ENCODE peak calls at places on chromosome 1, in nine cellular contexts. One of them, this sample, is unnamed.

GRCh38 chr1:26996024-26996423 is 2.5 kb downstream of the TRNP1 start:
- DNase-seq in GM04503: peak; percentile 64
- DNase-seq in NCI-H1417: no peak
- DNase-seq in HTR-8/SVneo: no peak
- DNase-seq in choroid plexus epithelial cell: no peak
- DNase-seq in T-helper 17 cell: no peak
- DNase-seq in T47D: no peak
- DNase-seq in cardiac muscle cell: peak; percentile 40
- DNase-seq in mucosa of descending colon: no peak
- DNase-seq in this sample: no peak

GRCh38 chr1:53899206-53899628 is 5.2 kb downstream of the DIO1 start:
- DNase-seq in GM04503: no peak
- DNase-seq in NCI-H1417: no peak
- DNase-seq in HTR-8/SVneo: no peak
- DNase-seq in choroid plexus epithelial cell: peak; percentile 77
- DNase-seq in T-helper 17 cell: no peak
- DNase-seq in T47D: peak; percentile 70
- DNase-seq in cardiac muscle cell: peak; percentile 76
- DNase-seq in mucosa of descending colon: peak; percentile 57
- DNase-seq in this sample: no peak

GRCh38 chr1:5873556-5873955 is 118.7 kb downstream of the NPHP4 start:
- DNase-seq in GM04503: no peak
- DNase-seq in NCI-H1417: no peak
- DNase-seq in HTR-8/SVneo: no peak
- DNase-seq in choroid plexus epithelial cell: no peak
- DNase-seq in T-helper 17 cell: no peak
- DNase-seq in T47D: no peak
- DNase-seq in cardiac muscle cell: no peak
- DNase-seq in mucosa of descending colon: no peak
- DNase-seq in this sample: no peak

GRCh38 chr1:162873671-162874666 is 13.0 kb upstream of the CCDC190 start:
- DNase-seq in GM04503: no peak
- DNase-seq in NCI-H1417: no peak
- DNase-seq in HTR-8/SVneo: no peak
- DNase-seq in choroid plexus epithelial cell: peak; percentile 88
- DNase-seq in T-helper 17 cell: no peak
- DNase-seq in T47D: peak; percentile 89
- DNase-seq in cardiac muscle cell: peak; percentile 79
- DNase-seq in mucosa of descending colon: no peak
- DNase-seq in this sample: no peak

GRCh38 chr1:239293350-239294111 is 92.8 kb upstream of the CHRM3 start:
- DNase-seq in GM04503: no peak
- DNase-seq in NCI-H1417: no peak
- DNase-seq in HTR-8/SVneo: no peak
- DNase-seq in choroid plexus epithelial cell: no peak
- DNase-seq in T-helper 17 cell: no peak
- DNase-seq in T47D: peak; percentile 13
- DNase-seq in cardiac muscle cell: peak; percentile 16
- DNase-seq in mucosa of descending colon: no peak
- DNase-seq in this sample: no peak

GRCh38 chr1:168443899-168444298 is 99.9 kb downstream of the XCL2 start:
- DNase-seq in GM04503: no peak
- DNase-seq in NCI-H1417: no peak
- DNase-seq in HTR-8/SVneo: no peak
- DNase-seq in choroid plexus epithelial cell: no peak
- DNase-seq in T-helper 17 cell: no peak
- DNase-seq in T47D: no peak
- DNase-seq in cardiac muscle cell: no peak
- DNase-seq in mucosa of descending colon: no peak
- DNase-seq in this sample: no peak

GRCh38 chr1:44312652-44313196 is 42.3 kb downstream of the ERI3 start:
- DNase-seq in GM04503: no peak
- DNase-seq in NCI-H1417: no peak
- DNase-seq in HTR-8/SVneo: no peak
- DNase-seq in choroid plexus epithelial cell: no peak
- DNase-seq in T-helper 17 cell: no peak
- DNase-seq in T47D: no peak
- DNase-seq in cardiac muscle cell: no peak
- DNase-seq in mucosa of descending colon: no peak
- DNase-seq in this sample: no peak

GRCh38 chr1:9724706-9725476 is 73.4 kb downstream of the PIK3CD start:
- DNase-seq in GM04503: no peak
- DNase-seq in NCI-H1417: peak; percentile 27
- DNase-seq in HTR-8/SVneo: peak; percentile 74
- DNase-seq in choroid plexus epithelial cell: peak; percentile 71
- DNase-seq in T-helper 17 cell: peak; percentile 61
- DNase-seq in T47D: peak; percentile 73
- DNase-seq in cardiac muscle cell: peak; percentile 64
- DNase-seq in mucosa of descending colon: peak; percentile 76
- DNase-seq in this sample: peak; percentile 83

GRCh38 chr1:27752372-27752771 is 20.6 kb upstream of the STX12 start:
- DNase-seq in GM04503: no peak
- DNase-seq in NCI-H1417: peak; percentile 20
- DNase-seq in HTR-8/SVneo: no peak
- DNase-seq in choroid plexus epithelial cell: no peak
- DNase-seq in T-helper 17 cell: no peak
- DNase-seq in T47D: no peak
- DNase-seq in cardiac muscle cell: peak; percentile 26
- DNase-seq in mucosa of descending colon: no peak
- DNase-seq in this sample: no peak

GRCh38 chr1:183244466-183244865 is 58.4 kb downstream of the LAMC2 start:
- DNase-seq in GM04503: peak; percentile 90
- DNase-seq in NCI-H1417: no peak
- DNase-seq in HTR-8/SVneo: no peak
- DNase-seq in choroid plexus epithelial cell: peak; percentile 96
- DNase-seq in T-helper 17 cell: no peak
- DNase-seq in T47D: no peak
- DNase-seq in cardiac muscle cell: peak; percentile 99
- DNase-seq in mucosa of descending colon: peak; percentile 42
- DNase-seq in this sample: peak; percentile 87

GRCh38 chr1:150192012-150192411 is 42.3 kb downstream of the PLEKHO1 start:
- DNase-seq in GM04503: no peak
- DNase-seq in NCI-H1417: no peak
- DNase-seq in HTR-8/SVneo: peak; percentile 63
- DNase-seq in choroid plexus epithelial cell: peak; percentile 86
- DNase-seq in T-helper 17 cell: no peak
- DNase-seq in T47D: no peak
- DNase-seq in cardiac muscle cell: peak; percentile 78
- DNase-seq in mucosa of descending colon: no peak
- DNase-seq in this sample: peak; percentile 58

GRCh38 chr1:56414728-56415224 is 164.6 kb downstream of the PLPP3 start:
- DNase-seq in GM04503: no peak
- DNase-seq in NCI-H1417: peak; percentile 60
- DNase-seq in HTR-8/SVneo: no peak
- DNase-seq in choroid plexus epithelial cell: no peak
- DNase-seq in T-helper 17 cell: no peak
- DNase-seq in T47D: peak; percentile 61
- DNase-seq in cardiac muscle cell: no peak
- DNase-seq in mucosa of descending colon: no peak
- DNase-seq in this sample: peak; percentile 22

GRCh38 chr1:34478460-34479076 is 276.3 kb upstream of the GJB5 start:
- DNase-seq in GM04503: no peak
- DNase-seq in NCI-H1417: peak; percentile 17
- DNase-seq in HTR-8/SVneo: no peak
- DNase-seq in choroid plexus epithelial cell: no peak
- DNase-seq in T-helper 17 cell: no peak
- DNase-seq in T47D: no peak
- DNase-seq in cardiac muscle cell: no peak
- DNase-seq in mucosa of descending colon: no peak
- DNase-seq in this sample: no peak

GRCh38 chr1:11072216-11072917 is 12.5 kb upstream of the SRM start:
- DNase-seq in GM04503: no peak
- DNase-seq in NCI-H1417: peak; percentile 74
- DNase-seq in HTR-8/SVneo: no peak
- DNase-seq in choroid plexus epithelial cell: no peak
- DNase-seq in T-helper 17 cell: no peak
- DNase-seq in T47D: peak; percentile 34
- DNase-seq in cardiac muscle cell: no peak
- DNase-seq in mucosa of descending colon: no peak
- DNase-seq in this sample: no peak

GRCh38 chr1:215166886-215167285 is 84.3 kb downstream of the KCNK2 start:
- DNase-seq in GM04503: no peak
- DNase-seq in NCI-H1417: no peak
- DNase-seq in HTR-8/SVneo: no peak
- DNase-seq in choroid plexus epithelial cell: no peak
- DNase-seq in T-helper 17 cell: no peak
- DNase-seq in T47D: no peak
- DNase-seq in cardiac muscle cell: no peak
- DNase-seq in mucosa of descending colon: no peak
- DNase-seq in this sample: no peak

GRCh38 chr1:228838717-228839500 is 103.6 kb downstream of the RHOU start:
- DNase-seq in GM04503: no peak
- DNase-seq in NCI-H1417: no peak
- DNase-seq in HTR-8/SVneo: no peak
- DNase-seq in choroid plexus epithelial cell: peak; percentile 85
- DNase-seq in T-helper 17 cell: no peak
- DNase-seq in T47D: no peak
- DNase-seq in cardiac muscle cell: peak; percentile 42
- DNase-seq in mucosa of descending colon: no peak
- DNase-seq in this sample: peak; percentile 93

GRCh38 chr1:40956397-40956796 is 23.1 kb upstream of the CTPS1 start:
- DNase-seq in GM04503: no peak
- DNase-seq in NCI-H1417: no peak
- DNase-seq in HTR-8/SVneo: no peak
- DNase-seq in choroid plexus epithelial cell: no peak
- DNase-seq in T-helper 17 cell: no peak
- DNase-seq in T47D: no peak
- DNase-seq in cardiac muscle cell: no peak
- DNase-seq in mucosa of descending colon: no peak
- DNase-seq in this sample: no peak